ENCODE peak calls at places on chromosome X, in nine cellular contexts. One of them, this sample, is unnamed.

GRCh38 chrX:129823115-129823514 is 20.6 kb downstream of the ZDHHC9 start:
- DNase-seq in substantia nigra: no peak
- DNase-seq in cerebellum: no peak
- DNase-seq in SHP77: no peak
- DNase-seq in NT2/D1: peak
- DNase-seq in NCI-H1105: no peak
- DNase-seq in BE2C: peak
- DNase-seq in HuH-7: peak
- DNase-seq in fibroblast of gingiva: peak
- DNase-seq in this sample: peak

GRCh38 chrX:104351173-104351769 is 96.5 kb upstream of the ESX1 start:
- DNase-seq in substantia nigra: no peak
- DNase-seq in cerebellum: no peak
- DNase-seq in SHP77: no peak
- DNase-seq in NT2/D1: no peak
- DNase-seq in NCI-H1105: no peak
- DNase-seq in BE2C: no peak
- DNase-seq in HuH-7: no peak
- DNase-seq in fibroblast of gingiva: peak
- DNase-seq in this sample: no peak

GRCh38 chrX:39725114-39725513 is 372.6 kb downstream of the BCOR start:
- DNase-seq in substantia nigra: no peak
- DNase-seq in cerebellum: no peak
- DNase-seq in SHP77: no peak
- DNase-seq in NT2/D1: no peak
- DNase-seq in NCI-H1105: no peak
- DNase-seq in BE2C: no peak
- DNase-seq in HuH-7: peak
- DNase-seq in fibroblast of gingiva: no peak
- DNase-seq in this sample: no peak

GRCh38 chrX:40132751-40133150 is 35.0 kb upstream of the BCOR start:
- DNase-seq in substantia nigra: no peak
- DNase-seq in cerebellum: no peak
- DNase-seq in SHP77: no peak
- DNase-seq in NT2/D1: no peak
- DNase-seq in NCI-H1105: no peak
- DNase-seq in BE2C: no peak
- DNase-seq in HuH-7: no peak
- DNase-seq in fibroblast of gingiva: peak
- DNase-seq in this sample: no peak

GRCh38 chrX:95055991-95056390 is 1382.0 kb downstream of the FAM133A start:
- DNase-seq in substantia nigra: no peak
- DNase-seq in cerebellum: no peak
- DNase-seq in SHP77: no peak
- DNase-seq in NT2/D1: no peak
- DNase-seq in NCI-H1105: no peak
- DNase-seq in BE2C: no peak
- DNase-seq in HuH-7: no peak
- DNase-seq in fibroblast of gingiva: no peak
- DNase-seq in this sample: no peak

GRCh38 chrX:152637649-152638442 is at the start of gene GABRQ:
- DNase-seq in substantia nigra: peak
- DNase-seq in cerebellum: peak
- DNase-seq in SHP77: peak
- DNase-seq in NT2/D1: peak
- DNase-seq in NCI-H1105: peak
- DNase-seq in BE2C: peak
- DNase-seq in HuH-7: no peak
- DNase-seq in fibroblast of gingiva: no peak
- DNase-seq in this sample: peak

GRCh38 chrX:10230222-10230621 is 73.4 kb downstream of the CLCN4 start:
- DNase-seq in substantia nigra: no peak
- DNase-seq in cerebellum: no peak
- DNase-seq in SHP77: no peak
- DNase-seq in NT2/D1: no peak
- DNase-seq in NCI-H1105: no peak
- DNase-seq in BE2C: no peak
- DNase-seq in HuH-7: no peak
- DNase-seq in fibroblast of gingiva: peak
- DNase-seq in this sample: no peak

GRCh38 chrX:68757331-68757730 is 71.5 kb upstream of the EFNB1 start:
- DNase-seq in substantia nigra: no peak
- DNase-seq in cerebellum: no peak
- DNase-seq in SHP77: no peak
- DNase-seq in NT2/D1: no peak
- DNase-seq in NCI-H1105: no peak
- DNase-seq in BE2C: no peak
- DNase-seq in HuH-7: no peak
- DNase-seq in fibroblast of gingiva: no peak
- DNase-seq in this sample: no peak

GRCh38 chrX:6228720-6229119 is at the start of gene NLGN4X:
- DNase-seq in substantia nigra: peak
- DNase-seq in cerebellum: peak
- DNase-seq in SHP77: no peak
- DNase-seq in NT2/D1: peak
- DNase-seq in NCI-H1105: peak
- DNase-seq in BE2C: no peak
- DNase-seq in HuH-7: no peak
- DNase-seq in fibroblast of gingiva: no peak
- DNase-seq in this sample: no peak

GRCh38 chrX:149527705-149528104 is 13.1 kb upstream of the EOLA1 start:
- DNase-seq in substantia nigra: no peak
- DNase-seq in cerebellum: no peak
- DNase-seq in SHP77: peak
- DNase-seq in NT2/D1: no peak
- DNase-seq in NCI-H1105: peak
- DNase-seq in BE2C: no peak
- DNase-seq in HuH-7: no peak
- DNase-seq in fibroblast of gingiva: peak
- DNase-seq in this sample: no peak

GRCh38 chrX:93637591-93637990 is 35.8 kb downstream of the NAP1L3 start:
- DNase-seq in substantia nigra: no peak
- DNase-seq in cerebellum: no peak
- DNase-seq in SHP77: no peak
- DNase-seq in NT2/D1: peak
- DNase-seq in NCI-H1105: no peak
- DNase-seq in BE2C: no peak
- DNase-seq in HuH-7: no peak
- DNase-seq in fibroblast of gingiva: no peak
- DNase-seq in this sample: no peak

GRCh38 chrX:27964432-27964831 is 16.8 kb downstream of the DCAF8L1 start:
- DNase-seq in substantia nigra: no peak
- DNase-seq in cerebellum: no peak
- DNase-seq in SHP77: no peak
- DNase-seq in NT2/D1: no peak
- DNase-seq in NCI-H1105: no peak
- DNase-seq in BE2C: no peak
- DNase-seq in HuH-7: no peak
- DNase-seq in fibroblast of gingiva: no peak
- DNase-seq in this sample: no peak

GRCh38 chrX:68196939-68197791 is 236.1 kb downstream of the OPHN1 start:
- DNase-seq in substantia nigra: peak
- DNase-seq in cerebellum: peak
- DNase-seq in SHP77: peak
- DNase-seq in NT2/D1: peak
- DNase-seq in NCI-H1105: peak
- DNase-seq in BE2C: peak
- DNase-seq in HuH-7: peak
- DNase-seq in fibroblast of gingiva: peak
- DNase-seq in this sample: peak

GRCh38 chrX:111040377-111041017 is 55.5 kb upstream of the PAK3 start:
- DNase-seq in substantia nigra: no peak
- DNase-seq in cerebellum: no peak
- DNase-seq in SHP77: no peak
- DNase-seq in NT2/D1: no peak
- DNase-seq in NCI-H1105: no peak
- DNase-seq in BE2C: no peak
- DNase-seq in HuH-7: no peak
- DNase-seq in fibroblast of gingiva: peak
- DNase-seq in this sample: no peak

GRCh38 chrX:23694606-23695005 is 27.3 kb downstream of the PRDX4 start:
- DNase-seq in substantia nigra: peak
- DNase-seq in cerebellum: peak
- DNase-seq in SHP77: peak
- DNase-seq in NT2/D1: peak
- DNase-seq in NCI-H1105: peak
- DNase-seq in BE2C: peak
- DNase-seq in HuH-7: peak
- DNase-seq in fibroblast of gingiva: peak
- DNase-seq in this sample: peak

GRCh38 chrX:124938715-124939114 is 381.0 kb upstream of the TEX13C start:
- DNase-seq in substantia nigra: no peak
- DNase-seq in cerebellum: no peak
- DNase-seq in SHP77: no peak
- DNase-seq in NT2/D1: no peak
- DNase-seq in NCI-H1105: no peak
- DNase-seq in BE2C: no peak
- DNase-seq in HuH-7: no peak
- DNase-seq in fibroblast of gingiva: no peak
- DNase-seq in this sample: no peak

GRCh38 chrX:152647978-152648377 is 10.3 kb downstream of the GABRQ start:
- DNase-seq in substantia nigra: no peak
- DNase-seq in cerebellum: no peak
- DNase-seq in SHP77: no peak
- DNase-seq in NT2/D1: no peak
- DNase-seq in NCI-H1105: no peak
- DNase-seq in BE2C: no peak
- DNase-seq in HuH-7: no peak
- DNase-seq in fibroblast of gingiva: no peak
- DNase-seq in this sample: no peak

GRCh38 chrX:75746891-75747639 is 38.0 kb downstream of the MAGEE2 start:
- DNase-seq in substantia nigra: no peak
- DNase-seq in cerebellum: peak
- DNase-seq in SHP77: no peak
- DNase-seq in NT2/D1: peak
- DNase-seq in NCI-H1105: peak
- DNase-seq in BE2C: peak
- DNase-seq in HuH-7: peak
- DNase-seq in fibroblast of gingiva: peak
- DNase-seq in this sample: no peak

GRCh38 chrX:65463550-65463949 is 71.0 kb downstream of the LAS1L start:
- DNase-seq in substantia nigra: no peak
- DNase-seq in cerebellum: no peak
- DNase-seq in SHP77: no peak
- DNase-seq in NT2/D1: peak
- DNase-seq in NCI-H1105: no peak
- DNase-seq in BE2C: no peak
- DNase-seq in HuH-7: no peak
- DNase-seq in fibroblast of gingiva: no peak
- DNase-seq in this sample: no peak

GRCh38 chrX:270848-271367 is 10.3 kb upstream of the PLCXD1 start:
- DNase-seq in substantia nigra: no peak
- DNase-seq in cerebellum: no peak
- DNase-seq in SHP77: no peak
- DNase-seq in NT2/D1: no peak
- DNase-seq in NCI-H1105: no peak
- DNase-seq in BE2C: no peak
- DNase-seq in HuH-7: no peak
- DNase-seq in fibroblast of gingiva: no peak
- DNase-seq in this sample: peak

GRCh38 chrX:69282893-69283690 is 117.8 kb upstream of the PJA1 start:
- DNase-seq in substantia nigra: no peak
- DNase-seq in cerebellum: no peak
- DNase-seq in SHP77: no peak
- DNase-seq in NT2/D1: no peak
- DNase-seq in NCI-H1105: no peak
- DNase-seq in BE2C: no peak
- DNase-seq in HuH-7: no peak
- DNase-seq in fibroblast of gingiva: no peak
- DNase-seq in this sample: peak

GRCh38 chrX:118519411-118520205 is 24.0 kb downstream of the DOCK11 start:
- DNase-seq in substantia nigra: no peak
- DNase-seq in cerebellum: no peak
- DNase-seq in SHP77: no peak
- DNase-seq in NT2/D1: no peak
- DNase-seq in NCI-H1105: no peak
- DNase-seq in BE2C: no peak
- DNase-seq in HuH-7: no peak
- DNase-seq in fibroblast of gingiva: peak
- DNase-seq in this sample: no peak

GRCh38 chrX:76893930-76894329 is 466.4 kb downstream of the MAGEE1 start:
- DNase-seq in substantia nigra: no peak
- DNase-seq in cerebellum: no peak
- DNase-seq in SHP77: no peak
- DNase-seq in NT2/D1: no peak
- DNase-seq in NCI-H1105: no peak
- DNase-seq in BE2C: no peak
- DNase-seq in HuH-7: no peak
- DNase-seq in fibroblast of gingiva: no peak
- DNase-seq in this sample: no peak

GRCh38 chrX:20414066-20414465 is 147.4 kb upstream of the RPS6KA3 start:
- DNase-seq in substantia nigra: no peak
- DNase-seq in cerebellum: no peak
- DNase-seq in SHP77: no peak
- DNase-seq in NT2/D1: no peak
- DNase-seq in NCI-H1105: no peak
- DNase-seq in BE2C: no peak
- DNase-seq in HuH-7: no peak
- DNase-seq in fibroblast of gingiva: no peak
- DNase-seq in this sample: no peak

GRCh38 chrX:125436855-125437254 is 117.2 kb downstream of the TEX13C start:
- DNase-seq in substantia nigra: no peak
- DNase-seq in cerebellum: no peak
- DNase-seq in SHP77: no peak
- DNase-seq in NT2/D1: no peak
- DNase-seq in NCI-H1105: peak
- DNase-seq in BE2C: no peak
- DNase-seq in HuH-7: no peak
- DNase-seq in fibroblast of gingiva: no peak
- DNase-seq in this sample: no peak

GRCh38 chrX:49879656-49880277 is 483 bp downstream of the USP27X start:
- DNase-seq in substantia nigra: no peak
- DNase-seq in cerebellum: no peak
- DNase-seq in SHP77: no peak
- DNase-seq in NT2/D1: no peak
- DNase-seq in NCI-H1105: no peak
- DNase-seq in BE2C: no peak
- DNase-seq in HuH-7: no peak
- DNase-seq in fibroblast of gingiva: no peak
- DNase-seq in this sample: no peak

GRCh38 chrX:155662297-155662696 is 49.5 kb upstream of the TMLHE start:
- DNase-seq in substantia nigra: no peak
- DNase-seq in cerebellum: no peak
- DNase-seq in SHP77: peak
- DNase-seq in NT2/D1: no peak
- DNase-seq in NCI-H1105: no peak
- DNase-seq in BE2C: no peak
- DNase-seq in HuH-7: no peak
- DNase-seq in fibroblast of gingiva: no peak
- DNase-seq in this sample: no peak

GRCh38 chrX:82973641-82974040 is 534.4 kb upstream of the POU3F4 start:
- DNase-seq in substantia nigra: no peak
- DNase-seq in cerebellum: no peak
- DNase-seq in SHP77: no peak
- DNase-seq in NT2/D1: no peak
- DNase-seq in NCI-H1105: no peak
- DNase-seq in BE2C: no peak
- DNase-seq in HuH-7: no peak
- DNase-seq in fibroblast of gingiva: no peak
- DNase-seq in this sample: no peak

GRCh38 chrX:154317391-154318000 is 21.9 kb downstream of the TKTL1 start:
- DNase-seq in substantia nigra: no peak
- DNase-seq in cerebellum: peak
- DNase-seq in SHP77: no peak
- DNase-seq in NT2/D1: no peak
- DNase-seq in NCI-H1105: peak
- DNase-seq in BE2C: peak
- DNase-seq in HuH-7: peak
- DNase-seq in fibroblast of gingiva: peak
- DNase-seq in this sample: peak

This sample was measured in WERI-Rb-1.